ENCODE peak calls at places on chromosomes 13 and 19, in four cellular contexts. One of them, this sample, is unnamed.
A peak's percentile ranks its signal among the peaks of the same experiment; 100 is the strongest.

GRCh38 chr19:42086188-42086736 is 10.3 kb downstream of the ZNF574 start:
- DNase-seq in esophagus squamous epithelium: no peak
- DNase-seq in MCF 10A: no peak
- DNase-seq in dorsolateral prefrontal cortex: no peak
- DNase-seq in this sample: no peak

GRCh38 chr13:112821340-112822055 is 131.7 kb downstream of the ATP11A start:
- DNase-seq in esophagus squamous epithelium: no peak
- DNase-seq in MCF 10A: no peak
- DNase-seq in dorsolateral prefrontal cortex: no peak
- DNase-seq in this sample: no peak

GRCh38 chr13:75404721-75405120 is 77.2 kb downstream of the TBC1D4 start:
- DNase-seq in esophagus squamous epithelium: no peak
- DNase-seq in MCF 10A: no peak
- DNase-seq in dorsolateral prefrontal cortex: no peak
- DNase-seq in this sample: no peak

GRCh38 chr19:6402834-6403608 is 10.1 kb upstream of the GTF2F1 start:
- DNase-seq in esophagus squamous epithelium: no peak
- DNase-seq in MCF 10A: no peak
- DNase-seq in dorsolateral prefrontal cortex: peak; percentile 55
- DNase-seq in this sample: no peak

GRCh38 chr13:114128624-114129522 is 3.5 kb downstream of the RASA3 start:
- DNase-seq in esophagus squamous epithelium: peak; percentile 49
- DNase-seq in MCF 10A: no peak
- DNase-seq in dorsolateral prefrontal cortex: no peak
- DNase-seq in this sample: no peak

GRCh38 chr19:39908803-39909202 is 25.6 kb downstream of the FCGBP start:
- DNase-seq in esophagus squamous epithelium: no peak
- DNase-seq in MCF 10A: no peak
- DNase-seq in dorsolateral prefrontal cortex: no peak
- DNase-seq in this sample: no peak

GRCh38 chr13:77136902-77137420 is 110.0 kb upstream of the FBXL3 start:
- DNase-seq in esophagus squamous epithelium: no peak
- DNase-seq in MCF 10A: peak; percentile 4
- DNase-seq in dorsolateral prefrontal cortex: no peak
- DNase-seq in this sample: peak; percentile 20

GRCh38 chr19:5170329-5170745 is 170.3 kb downstream of the PTPRS start:
- DNase-seq in esophagus squamous epithelium: no peak
- DNase-seq in MCF 10A: no peak
- DNase-seq in dorsolateral prefrontal cortex: no peak
- DNase-seq in this sample: no peak

DNA sequence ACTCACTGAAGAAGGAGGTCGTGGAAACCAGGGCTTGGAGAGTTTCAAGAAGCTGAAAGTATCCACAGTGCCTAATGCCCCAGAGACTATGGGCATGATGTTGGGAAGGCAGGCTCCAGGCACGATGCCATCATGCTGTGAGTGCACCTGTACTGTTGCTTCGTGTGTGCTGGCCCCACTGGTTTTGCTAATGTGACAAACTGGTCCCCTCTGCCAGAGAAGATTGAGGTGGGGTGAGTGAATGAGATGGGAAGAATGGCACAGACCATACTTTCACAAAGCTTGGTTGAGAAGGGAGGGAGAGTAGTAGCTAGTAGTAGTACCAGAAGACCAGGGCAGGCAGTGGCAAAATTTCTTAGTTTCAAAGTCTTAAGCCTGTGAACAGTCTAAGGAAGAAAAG is 19.0 kb upstream of the POP4 start:
- DNase-seq in esophagus squamous epithelium: no peak
- DNase-seq in MCF 10A: no peak
- DNase-seq in dorsolateral prefrontal cortex: no peak
- DNase-seq in this sample: no peak
- TF ChIP-seq CTCF in esophagus squamous epithelium: no peak
- TF ChIP-seq CTCF in MCF 10A: no peak
- TF ChIP-seq CTCF in dorsolateral prefrontal cortex: no peak
- TF ChIP-seq CTCF in this sample: no peak

GRCh38 chr13:68232351-68233130 is 1002.4 kb upstream of the PCDH9 start:
- DNase-seq in esophagus squamous epithelium: no peak
- DNase-seq in MCF 10A: no peak
- DNase-seq in dorsolateral prefrontal cortex: no peak
- DNase-seq in this sample: peak; percentile 1

GRCh38 chr13:68234278-68234677 is 1004.1 kb upstream of the PCDH9 start:
- DNase-seq in esophagus squamous epithelium: no peak
- DNase-seq in MCF 10A: peak; percentile 28
- DNase-seq in dorsolateral prefrontal cortex: no peak
- DNase-seq in this sample: peak; percentile 5
- TF ChIP-seq CTCF in esophagus squamous epithelium: no peak
- TF ChIP-seq CTCF in MCF 10A: peak; percentile 19
- TF ChIP-seq CTCF in dorsolateral prefrontal cortex: no peak
- TF ChIP-seq CTCF in this sample: peak; percentile 34

GRCh38 chr13:100088648-100089601 is at the start of gene PCCA:
- DNase-seq in esophagus squamous epithelium: peak; percentile 42
- DNase-seq in MCF 10A: peak; percentile 95
- DNase-seq in dorsolateral prefrontal cortex: peak; percentile 90
- DNase-seq in this sample: peak; percentile 91
- TF ChIP-seq CTCF in esophagus squamous epithelium: no peak
- TF ChIP-seq CTCF in MCF 10A: no peak
- TF ChIP-seq CTCF in dorsolateral prefrontal cortex: peak; percentile 28
- TF ChIP-seq CTCF in this sample: no peak

GRCh38 chr13:38518328-38518727 is 168.5 kb upstream of the FREM2 start:
- DNase-seq in esophagus squamous epithelium: no peak
- DNase-seq in MCF 10A: no peak
- DNase-seq in dorsolateral prefrontal cortex: no peak
- DNase-seq in this sample: peak; percentile 26
- TF ChIP-seq CTCF in esophagus squamous epithelium: no peak
- TF ChIP-seq CTCF in MCF 10A: no peak
- TF ChIP-seq CTCF in dorsolateral prefrontal cortex: no peak
- TF ChIP-seq CTCF in this sample: no peak

GRCh38 chr19:23822735-23823134 is 64.0 kb upstream of the ZNF681 start:
- DNase-seq in esophagus squamous epithelium: no peak
- DNase-seq in MCF 10A: no peak
- DNase-seq in dorsolateral prefrontal cortex: no peak
- DNase-seq in this sample: peak; percentile 21

DNA sequence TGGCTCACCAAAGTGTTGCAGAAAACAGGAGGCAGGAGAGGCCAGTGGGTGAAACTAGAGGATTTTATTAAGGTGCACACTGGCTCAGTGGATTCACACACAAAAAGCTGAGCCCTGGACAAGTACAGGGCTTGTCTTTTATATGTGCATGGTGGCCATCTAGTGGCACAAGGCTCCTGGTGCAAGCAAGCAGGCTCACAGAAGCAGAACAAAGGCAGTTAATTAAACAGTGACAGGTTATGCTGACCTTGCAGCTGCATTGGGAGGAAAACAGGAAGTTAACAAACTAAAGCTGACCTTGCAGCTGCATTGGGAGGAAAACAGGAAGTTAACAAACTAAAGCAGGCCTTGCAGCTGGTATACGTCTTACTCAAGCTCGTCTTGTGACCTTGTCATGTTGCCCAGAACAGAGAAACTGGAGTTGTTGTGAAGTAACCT is 65.3 kb upstream of the ZNF681 start:
- DNase-seq in esophagus squamous epithelium: no peak
- DNase-seq in MCF 10A: peak; percentile 16
- DNase-seq in dorsolateral prefrontal cortex: no peak
- DNase-seq in this sample: peak; percentile 30
- TF ChIP-seq CTCF in esophagus squamous epithelium: no peak
- TF ChIP-seq CTCF in MCF 10A: no peak
- TF ChIP-seq CTCF in dorsolateral prefrontal cortex: no peak
- TF ChIP-seq CTCF in this sample: no peak

GRCh38 chr19:11887618-11888531 is at the start of gene ZNF69:
- DNase-seq in esophagus squamous epithelium: no peak
- DNase-seq in MCF 10A: no peak
- DNase-seq in dorsolateral prefrontal cortex: peak; percentile 67
- DNase-seq in this sample: peak; percentile 55
- TF ChIP-seq CTCF in esophagus squamous epithelium: no peak
- TF ChIP-seq CTCF in MCF 10A: no peak
- TF ChIP-seq CTCF in dorsolateral prefrontal cortex: peak; percentile 17
- TF ChIP-seq CTCF in this sample: no peak

GRCh38 chr19:58499021-58499927 is 12.5 kb downstream of the SLC27A5 start:
- DNase-seq in esophagus squamous epithelium: peak; percentile 87
- DNase-seq in MCF 10A: peak; percentile 100
- DNase-seq in dorsolateral prefrontal cortex: peak; percentile 99
- DNase-seq in this sample: peak; percentile 96
- TF ChIP-seq CTCF in esophagus squamous epithelium: no peak
- TF ChIP-seq CTCF in MCF 10A: peak; percentile 11
- TF ChIP-seq CTCF in dorsolateral prefrontal cortex: peak; percentile 42
- TF ChIP-seq CTCF in this sample: peak; percentile 39